ENCODE peak calls at places on chromosome 5, in eight cellular contexts. I is Jurkat, Clone E6-1; O is anterior cingulate cortex; Z is kidney glomerular epithelial cell; W is activated CD4-positive, alpha-beta T cell treated with anti-CD3 and anti-CD28 coated beads, Interleukin-2, amount 50 U/mL, for 4 hours; D is ACHN; P is CD8-positive, alpha-beta T cell; C is fibroblast of mammary gland. R is an unnamed sample.

GRCh38 chr5:64678400-64678799 is 11.9 kb upstream of the SHISAL2B start:
- DNase-seq in P (no peak), O (no peak), D (no peak), Z (no peak), C (no peak), I (no peak), W (no peak), R (peak)

GRCh38 chr5:130937046-130937445 is 228.0 kb downstream of the HINT1 start:
- DNase-seq in O (no peak), P (no peak), D (no peak), W (no peak), Z (no peak), C (no peak), I (no peak), R (no peak)

GRCh38 chr5:34790087-34790486 is 48.9 kb upstream of the TTC23L start:
- DNase-seq in Z (no peak), C (no peak), W (no peak), I (no peak), D (no peak), O (no peak), P (no peak), R (no peak)

GRCh38 chr5:159409801-159410200 is 79.5 kb upstream of the IL12B start:
- DNase-seq in P (no peak), W (no peak), Z (no peak), O (no peak), D (no peak), I (no peak), C (no peak), R (no peak)

GRCh38 chr5:141559481-141559880 is 59.3 kb downstream of the DIAPH1 start:
- DNase-seq in W (no peak), D (no peak), Z (peak), I (no peak), O (no peak), C (peak), P (no peak), R (peak)

GRCh38 chr5:23507278-23507685 is at the start of gene PRDM9:
- DNase-seq in D (no peak), P (no peak), Z (peak), W (no peak), O (no peak), I (no peak), C (peak), R (peak)

GRCh38 chr5:10522224-10522611 is 41.7 kb upstream of the ANKRD33B start:
- DNase-seq in Z (no peak), D (no peak), C (no peak), O (no peak), W (no peak), I (no peak), P (no peak), R (no peak)

GRCh38 chr5:83957188-83957587 is 236.5 kb upstream of the HAPLN1 start:
- DNase-seq in O (no peak), I (no peak), P (no peak), Z (no peak), D (no peak), C (peak), W (no peak), R (peak)

GRCh38 chr5:54803381-54804025 is 181.9 kb downstream of the ESM1 start:
- DNase-seq in C (peak), D (no peak), I (no peak), W (no peak), P (no peak), Z (no peak), O (no peak), R (no peak)

GRCh38 chr5:137304227-137304874 is 194.8 kb downstream of the SPOCK1 start:
- DNase-seq in D (no peak), I (no peak), P (no peak), C (no peak), Z (no peak), W (no peak), O (no peak), R (no peak)

GRCh38 chr5:150999704-151000452 is 20.5 kb upstream of the GPX3 start:
- DNase-seq in W (no peak), P (no peak), O (no peak), C (peak), Z (no peak), D (no peak), I (no peak), R (no peak)

GRCh38 chr5:112253478-112254250 is 165.4 kb downstream of the EPB41L4A start:
- DNase-seq in C (peak), Z (no peak), D (peak), P (no peak), O (no peak), I (no peak), W (no peak), R (peak)

GRCh38 chr5:32020971-32021370 is 153.1 kb downstream of the GOLPH3 start:
- DNase-seq in D (no peak), W (no peak), P (no peak), I (no peak), O (no peak), C (no peak), Z (no peak), R (no peak)

GRCh38 chr5:139181835-139182452 is 16.2 kb downstream of the SIL1 start:
- DNase-seq in C (peak), O (no peak), I (no peak), W (no peak), P (no peak), D (no peak), Z (no peak), R (peak)

GRCh38 chr5:96141749-96142148 is 180.1 kb upstream of the ELL2 start:
- DNase-seq in I (no peak), D (no peak), O (no peak), W (no peak), C (peak), Z (no peak), P (no peak), R (no peak)

GRCh38 chr5:113321266-113321665 is 113.5 kb downstream of the TSSK1B start:
- DNase-seq in Z (peak), O (no peak), W (no peak), C (peak), P (no peak), I (no peak), D (no peak), R (no peak)

GRCh38 chr5:37619353-37619752 is 220.5 kb downstream of the GDNF start:
- DNase-seq in D (no peak), O (no peak), Z (no peak), W (no peak), I (no peak), C (peak), P (no peak), R (peak)

GRCh38 chr5:53397845-53398244 is 82.6 kb upstream of the FST start:
- DNase-seq in D (peak), W (no peak), I (no peak), Z (no peak), C (peak), P (no peak), O (no peak), R (peak)

GRCh38 chr5:111277061-111277460 is 52.9 kb downstream of the CAMK4 start:
- DNase-seq in O (no peak), W (no peak), C (no peak), I (no peak), D (no peak), Z (no peak), P (no peak), R (no peak)

GRCh38 chr5:11672385-11673085 is 231.7 kb downstream of the CTNND2 start:
- DNase-seq in W (no peak), C (no peak), D (no peak), P (no peak), O (no peak), I (no peak), Z (no peak), R (no peak)

GRCh38 chr5:14413331-14413750 is 168.3 kb upstream of the OTULINL start:
- DNase-seq in P (peak), D (no peak), W (peak), I (peak), C (peak), O (no peak), Z (no peak), R (no peak)

GRCh38 chr5:52491829-52492217 is 295.9 kb upstream of the ITGA1 start:
- DNase-seq in P (no peak), O (no peak), W (no peak), I (no peak), C (no peak), D (no peak), Z (no peak), R (no peak)

GRCh38 chr5:62083661-62084060 is 222.3 kb upstream of the KIF2A start:
- DNase-seq in O (no peak), P (no peak), Z (no peak), D (no peak), I (no peak), W (no peak), C (no peak), R (no peak)